ENCODE peak calls at places on chromosomes 16 and 17, in five cellular contexts. One of them, this sample, is unnamed.

GRCh38 chr17:28204751-28205150 is 114.2 kb upstream of the TMEM97 start:
- DNase-seq in heart right ventricle: no peak
- DNase-seq in lower leg skin: no peak
- DNase-seq in sigmoid colon: no peak
- DNase-seq in astrocyte of the spinal cord: peak
- DNase-seq in this sample: no peak

GRCh38 chr17:7293821-7294613 is 422 bp downstream of the YBX2 start:
- DNase-seq in astrocyte of the spinal cord: no peak
- DNase-seq in sigmoid colon: no peak
- DNase-seq in lower leg skin: no peak
- DNase-seq in heart right ventricle: no peak
- DNase-seq in this sample: no peak

GRCh38 chr17:77451894-77452852 is 311.4 kb downstream of the SEC14L1 start:
- DNase-seq in heart right ventricle: peak
- DNase-seq in astrocyte of the spinal cord: peak
- DNase-seq in lower leg skin: peak
- DNase-seq in sigmoid colon: peak
- DNase-seq in this sample: no peak

GRCh38 chr17:760371-760770 is 8.3 kb upstream of the GEMIN4 start:
- DNase-seq in heart right ventricle: peak
- DNase-seq in lower leg skin: peak
- DNase-seq in sigmoid colon: no peak
- DNase-seq in astrocyte of the spinal cord: no peak
- DNase-seq in this sample: no peak

GRCh38 chr17:228223-228615 is 46.8 kb upstream of the DOC2B start:
- DNase-seq in heart right ventricle: no peak
- DNase-seq in astrocyte of the spinal cord: no peak
- DNase-seq in lower leg skin: no peak
- DNase-seq in sigmoid colon: peak
- DNase-seq in this sample: no peak

GRCh38 chr16:24771132-24771778 is 41.8 kb downstream of the TNRC6A start:
- DNase-seq in astrocyte of the spinal cord: peak
- DNase-seq in lower leg skin: no peak
- DNase-seq in sigmoid colon: no peak
- DNase-seq in heart right ventricle: no peak
- DNase-seq in this sample: peak

GRCh38 chr16:70465999-70466811 is 11.8 kb downstream of the FCSK start:
- DNase-seq in heart right ventricle: no peak
- DNase-seq in sigmoid colon: no peak
- DNase-seq in astrocyte of the spinal cord: no peak
- DNase-seq in lower leg skin: no peak
- DNase-seq in this sample: no peak

GRCh38 chr17:75908201-75908600 is 3.5 kb upstream of the MRPL38 start:
- DNase-seq in lower leg skin: no peak
- DNase-seq in heart right ventricle: peak
- DNase-seq in sigmoid colon: no peak
- DNase-seq in astrocyte of the spinal cord: no peak
- DNase-seq in this sample: no peak

GRCh38 chr16:53945996-53946395 is 242.0 kb downstream of the FTO start:
- DNase-seq in sigmoid colon: no peak
- DNase-seq in astrocyte of the spinal cord: peak
- DNase-seq in heart right ventricle: no peak
- DNase-seq in lower leg skin: no peak
- DNase-seq in this sample: no peak

GRCh38 chr16:86740298-86740697 is 161.9 kb downstream of the FOXL1 start:
- DNase-seq in astrocyte of the spinal cord: no peak
- DNase-seq in sigmoid colon: peak
- DNase-seq in lower leg skin: no peak
- DNase-seq in heart right ventricle: no peak
- DNase-seq in this sample: no peak

GRCh38 chr16:74650966-74651567 is 15.6 kb downstream of the RFWD3 start:
- DNase-seq in sigmoid colon: no peak
- DNase-seq in astrocyte of the spinal cord: peak
- DNase-seq in lower leg skin: no peak
- DNase-seq in heart right ventricle: no peak
- DNase-seq in this sample: no peak

GRCh38 chr17:61683466-61683865 is 92.4 kb upstream of the NACA2 start:
- DNase-seq in heart right ventricle: no peak
- DNase-seq in sigmoid colon: no peak
- DNase-seq in lower leg skin: no peak
- DNase-seq in astrocyte of the spinal cord: no peak
- DNase-seq in this sample: no peak

GRCh38 chr16:56547949-56548567 is 16.8 kb upstream of the MT4 start:
- DNase-seq in sigmoid colon: no peak
- DNase-seq in lower leg skin: no peak
- DNase-seq in heart right ventricle: no peak
- DNase-seq in astrocyte of the spinal cord: no peak
- DNase-seq in this sample: no peak

GRCh38 chr16:4692460-4693295 is 684 bp upstream of the NUDT16L1 start:
- DNase-seq in heart right ventricle: no peak
- DNase-seq in sigmoid colon: peak
- DNase-seq in lower leg skin: peak
- DNase-seq in astrocyte of the spinal cord: no peak
- DNase-seq in this sample: no peak

GRCh38 chr17:18960803-18961511 is 9.0 kb downstream of the SLC5A10 start:
- DNase-seq in sigmoid colon: peak
- DNase-seq in heart right ventricle: peak
- DNase-seq in astrocyte of the spinal cord: peak
- DNase-seq in lower leg skin: peak
- DNase-seq in this sample: no peak

GRCh38 chr17:51078009-51078592 is 42.6 kb downstream of the SPAG9 start:
- DNase-seq in sigmoid colon: no peak
- DNase-seq in lower leg skin: no peak
- DNase-seq in heart right ventricle: no peak
- DNase-seq in astrocyte of the spinal cord: no peak
- DNase-seq in this sample: no peak

GRCh38 chr17:17171991-17172939 is 33.9 kb downstream of the PLD6 start:
- DNase-seq in heart right ventricle: peak
- DNase-seq in astrocyte of the spinal cord: no peak
- DNase-seq in lower leg skin: no peak
- DNase-seq in sigmoid colon: no peak
- DNase-seq in this sample: no peak

GRCh38 chr17:16925461-16926060 is 46.4 kb downstream of the TNFRSF13B start:
- DNase-seq in lower leg skin: peak
- DNase-seq in sigmoid colon: no peak
- DNase-seq in astrocyte of the spinal cord: no peak
- DNase-seq in heart right ventricle: no peak
- DNase-seq in this sample: no peak

GRCh38 chr16:24164402-24164801 is 91.7 kb upstream of the CACNG3 start:
- DNase-seq in lower leg skin: no peak
- DNase-seq in astrocyte of the spinal cord: no peak
- DNase-seq in heart right ventricle: no peak
- DNase-seq in sigmoid colon: no peak
- DNase-seq in this sample: no peak

GRCh38 chr17:17403899-17404576 is 72.8 kb upstream of the MED9 start:
- DNase-seq in heart right ventricle: no peak
- DNase-seq in astrocyte of the spinal cord: no peak
- DNase-seq in lower leg skin: no peak
- DNase-seq in sigmoid colon: no peak
- DNase-seq in this sample: no peak

GRCh38 chr16:67244387-67245188 is 2.7 kb downstream of the FHOD1 start:
- DNase-seq in lower leg skin: peak
- DNase-seq in astrocyte of the spinal cord: peak
- DNase-seq in heart right ventricle: peak
- DNase-seq in sigmoid colon: peak
- DNase-seq in this sample: peak

GRCh38 chr17:73308017-73308823 is 3.6 kb downstream of the CDC42EP4 start:
- DNase-seq in astrocyte of the spinal cord: peak
- DNase-seq in sigmoid colon: peak
- DNase-seq in heart right ventricle: peak
- DNase-seq in lower leg skin: peak
- DNase-seq in this sample: no peak

GRCh38 chr17:18851206-18851605 is 6.7 kb upstream of the PRPSAP2 start:
- DNase-seq in heart right ventricle: no peak
- DNase-seq in sigmoid colon: no peak
- DNase-seq in astrocyte of the spinal cord: no peak
- DNase-seq in lower leg skin: no peak
- DNase-seq in this sample: no peak

GRCh38 chr17:15920758-15921239 is 24.1 kb upstream of the ADORA2B start:
- DNase-seq in sigmoid colon: peak
- DNase-seq in astrocyte of the spinal cord: peak
- DNase-seq in lower leg skin: peak
- DNase-seq in heart right ventricle: no peak
- DNase-seq in this sample: peak

GRCh38 chr17:43010667-43011308 is 4.2 kb downstream of the IFI35 start:
- DNase-seq in heart right ventricle: no peak
- DNase-seq in astrocyte of the spinal cord: no peak
- DNase-seq in lower leg skin: no peak
- DNase-seq in sigmoid colon: no peak
- DNase-seq in this sample: no peak

GRCh38 chr16:88854306-88855111 is 2.2 kb downstream of the GALNS start:
- DNase-seq in astrocyte of the spinal cord: no peak
- DNase-seq in sigmoid colon: no peak
- DNase-seq in lower leg skin: no peak
- DNase-seq in heart right ventricle: no peak
- DNase-seq in this sample: no peak

GRCh38 chr17:49486012-49486641 is 9.0 kb upstream of the NGFR start:
- DNase-seq in heart right ventricle: no peak
- DNase-seq in lower leg skin: no peak
- DNase-seq in sigmoid colon: no peak
- DNase-seq in astrocyte of the spinal cord: no peak
- DNase-seq in this sample: no peak

GRCh38 chr17:44219636-44220210 is at the start of gene UBTF:
- DNase-seq in lower leg skin: peak
- DNase-seq in astrocyte of the spinal cord: peak
- DNase-seq in sigmoid colon: peak
- DNase-seq in heart right ventricle: peak
- DNase-seq in this sample: no peak

GRCh38 chr16:26772503-26772902 is 294.2 kb upstream of the C16orf82 start:
- DNase-seq in heart right ventricle: no peak
- DNase-seq in sigmoid colon: no peak
- DNase-seq in astrocyte of the spinal cord: no peak
- DNase-seq in lower leg skin: no peak
- DNase-seq in this sample: no peak

GRCh38 chr17:7992516-7992915 is 9.9 kb upstream of the GUCY2D start:
- DNase-seq in lower leg skin: no peak
- DNase-seq in heart right ventricle: no peak
- DNase-seq in sigmoid colon: peak
- DNase-seq in astrocyte of the spinal cord: peak
- DNase-seq in this sample: no peak

DNA sequence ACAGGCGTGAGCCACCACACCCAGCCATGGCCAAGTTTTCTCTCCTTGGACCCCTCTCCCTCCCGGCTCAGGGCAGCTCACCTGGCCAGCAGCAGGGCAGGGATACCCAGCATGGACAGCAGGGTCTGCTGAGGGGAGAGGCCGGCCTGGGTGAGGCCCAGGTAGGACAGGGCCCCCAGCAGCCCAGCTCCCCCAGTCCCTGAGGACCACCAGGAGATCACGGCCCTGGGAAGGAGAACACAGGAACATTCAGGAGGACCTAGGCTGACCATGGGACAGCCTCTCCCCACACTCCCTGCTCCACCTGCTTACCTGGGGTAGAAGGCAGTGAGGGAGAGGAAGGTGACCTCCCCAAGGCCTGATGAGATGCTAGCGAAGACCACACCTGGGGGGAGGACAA is 5.6 kb downstream of the CLN3 start:
- DNase-seq in astrocyte of the spinal cord: no peak
- DNase-seq in sigmoid colon: no peak
- DNase-seq in heart right ventricle: no peak
- DNase-seq in lower leg skin: no peak
- DNase-seq in this sample: no peak
- H3K4me3 ChIP-seq in astrocyte of the spinal cord: no peak
- H3K4me3 ChIP-seq in sigmoid colon: no peak
- H3K4me3 ChIP-seq in heart right ventricle: no peak
- H3K4me3 ChIP-seq in lower leg skin: no peak
- H3K4me3 ChIP-seq in this sample: no peak

DNA sequence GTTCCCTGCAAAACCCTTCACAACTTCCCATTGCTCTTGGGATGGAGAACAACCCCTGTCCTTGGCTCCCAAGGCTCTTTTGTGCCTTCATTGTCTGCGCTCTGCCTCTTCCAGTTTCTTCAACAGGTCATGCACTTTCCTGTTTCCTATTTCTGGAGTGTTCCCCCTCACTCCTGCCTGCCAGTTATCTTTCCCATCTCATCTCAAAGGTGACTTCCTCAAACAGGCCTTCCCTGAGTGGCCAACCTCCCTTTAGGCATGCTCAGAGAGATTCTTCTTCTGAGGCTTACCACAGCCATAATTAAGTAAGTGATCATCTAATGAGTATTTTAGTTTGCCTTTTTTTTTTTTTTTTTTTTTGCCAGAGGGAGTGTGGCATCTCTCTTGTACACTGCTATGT is 2.9 kb upstream of the CYLD start:
- DNase-seq in astrocyte of the spinal cord: no peak
- DNase-seq in heart right ventricle: no peak
- DNase-seq in lower leg skin: no peak
- DNase-seq in sigmoid colon: no peak
- DNase-seq in this sample: no peak
- H3K4me3 ChIP-seq in astrocyte of the spinal cord: no peak
- H3K4me3 ChIP-seq in heart right ventricle: no peak
- H3K4me3 ChIP-seq in lower leg skin: no peak
- H3K4me3 ChIP-seq in sigmoid colon: no peak
- H3K4me3 ChIP-seq in this sample: no peak

GRCh38 chr16:81337097-81337496 is 22.3 kb downstream of the GAN start:
- DNase-seq in heart right ventricle: no peak
- DNase-seq in lower leg skin: no peak
- DNase-seq in sigmoid colon: no peak
- DNase-seq in astrocyte of the spinal cord: no peak
- DNase-seq in this sample: no peak
- H3K4me3 ChIP-seq in heart right ventricle: no peak
- H3K4me3 ChIP-seq in lower leg skin: no peak
- H3K4me3 ChIP-seq in sigmoid colon: no peak
- H3K4me3 ChIP-seq in astrocyte of the spinal cord: no peak
- H3K4me3 ChIP-seq in this sample: no peak

DNA sequence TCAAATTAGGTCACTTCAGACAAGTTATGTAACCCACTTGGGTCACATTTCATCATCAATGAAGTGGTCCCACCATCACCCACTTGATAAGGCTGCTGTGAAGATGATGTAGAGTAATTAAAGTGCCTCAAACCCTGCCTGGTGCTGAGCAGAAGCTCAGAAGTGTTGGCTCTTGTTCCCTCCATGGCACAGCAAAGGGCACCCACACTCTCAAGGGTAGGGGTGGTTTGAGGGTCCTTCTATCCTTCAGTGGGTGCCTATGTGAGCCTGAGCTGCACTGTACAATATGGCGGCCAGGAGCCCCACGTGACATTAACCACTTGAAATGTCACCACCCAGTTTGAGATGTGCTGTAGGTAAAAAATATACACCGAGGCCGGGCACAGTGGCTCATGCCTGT is 71.5 kb downstream of the CYTH1 start:
- DNase-seq in astrocyte of the spinal cord: no peak
- DNase-seq in sigmoid colon: no peak
- DNase-seq in heart right ventricle: no peak
- DNase-seq in lower leg skin: no peak
- DNase-seq in this sample: no peak
- H3K4me3 ChIP-seq in astrocyte of the spinal cord: no peak
- H3K4me3 ChIP-seq in sigmoid colon: no peak
- H3K4me3 ChIP-seq in heart right ventricle: no peak
- H3K4me3 ChIP-seq in lower leg skin: no peak
- H3K4me3 ChIP-seq in this sample: no peak

This sample was measured in skeletal muscle cell.